ENCODE peak calls at places on chromosome X, in seven cellular contexts. One of them, this sample, is unnamed.

GRCh38 chrX:24169211-24169610 is 19.7 kb downstream of the ZFX start:
- DNase-seq in SK-N-SH: no peak
- DNase-seq in GM12878: peak; percentile 49
- DNase-seq in HepG2: no peak
- DNase-seq in T47D: no peak
- DNase-seq in H1: no peak
- DNase-seq in K562: no peak
- DNase-seq in this sample: no peak

GRCh38 chrX:103376118-103376978 is at the start of gene BEX3:
- DNase-seq in GM12878: no peak
- DNase-seq in H1: peak; percentile 56
- DNase-seq in HepG2: peak; percentile 24
- DNase-seq in K562: no peak
- DNase-seq in SK-N-SH: peak; percentile 85
- DNase-seq in T47D: peak; percentile 50
- DNase-seq in this sample: no peak

GRCh38 chrX:100363926-100364325 is 46.1 kb downstream of the PCDH19 start:
- DNase-seq in HepG2: no peak
- DNase-seq in SK-N-SH: no peak
- DNase-seq in K562: no peak
- DNase-seq in H1: no peak
- DNase-seq in GM12878: no peak
- DNase-seq in T47D: no peak
- DNase-seq in this sample: no peak

GRCh38 chrX:65871671-65872311 is 168.1 kb downstream of the VSIG4 start:
- DNase-seq in SK-N-SH: no peak
- DNase-seq in H1: peak; percentile 13
- DNase-seq in K562: peak; percentile 59
- DNase-seq in GM12878: peak; percentile 50
- DNase-seq in T47D: no peak
- DNase-seq in HepG2: peak; percentile 41
- DNase-seq in this sample: peak; percentile 67

GRCh38 chrX:116490091-116490490 is 27.3 kb upstream of the CT83 start:
- DNase-seq in H1: no peak
- DNase-seq in SK-N-SH: peak; percentile 1
- DNase-seq in K562: no peak
- DNase-seq in T47D: peak; percentile 6
- DNase-seq in HepG2: no peak
- DNase-seq in GM12878: no peak
- DNase-seq in this sample: no peak

GRCh38 chrX:25158635-25159034 is 142.9 kb upstream of the ARX start:
- DNase-seq in HepG2: no peak
- DNase-seq in K562: no peak
- DNase-seq in SK-N-SH: no peak
- DNase-seq in H1: no peak
- DNase-seq in GM12878: no peak
- DNase-seq in T47D: no peak
- DNase-seq in this sample: no peak

GRCh38 chrX:38220024-38220935 is at the start of gene SRPX:
- DNase-seq in SK-N-SH: peak; percentile 53
- DNase-seq in K562: peak; percentile 49
- DNase-seq in GM12878: no peak
- DNase-seq in H1: no peak
- DNase-seq in HepG2: no peak
- DNase-seq in T47D: peak; percentile 45
- DNase-seq in this sample: peak; percentile 41

GRCh38 chrX:150575415-150575814 is 7.0 kb downstream of the MTM1 start:
- DNase-seq in H1: no peak
- DNase-seq in T47D: no peak
- DNase-seq in HepG2: no peak
- DNase-seq in GM12878: no peak
- DNase-seq in K562: no peak
- DNase-seq in SK-N-SH: no peak
- DNase-seq in this sample: peak; percentile 72

GRCh38 chrX:40700640-40701342 is 34.6 kb downstream of the MED14 start:
- DNase-seq in SK-N-SH: no peak
- DNase-seq in GM12878: no peak
- DNase-seq in HepG2: no peak
- DNase-seq in T47D: no peak
- DNase-seq in K562: no peak
- DNase-seq in H1: no peak
- DNase-seq in this sample: no peak

GRCh38 chrX:136220535-136220934 is 30.7 kb downstream of the MAP7D3 start:
- DNase-seq in SK-N-SH: no peak
- DNase-seq in H1: no peak
- DNase-seq in GM12878: no peak
- DNase-seq in K562: no peak
- DNase-seq in T47D: no peak
- DNase-seq in HepG2: no peak
- DNase-seq in this sample: no peak

GRCh38 chrX:136067946-136068345 is 79.4 kb upstream of the FHL1 start:
- DNase-seq in T47D: no peak
- DNase-seq in SK-N-SH: no peak
- DNase-seq in GM12878: no peak
- DNase-seq in H1: no peak
- DNase-seq in K562: no peak
- DNase-seq in HepG2: no peak
- DNase-seq in this sample: no peak

GRCh38 chrX:66163447-66163846 is 600 bp upstream of the HEPH start:
- DNase-seq in K562: no peak
- DNase-seq in HepG2: no peak
- DNase-seq in SK-N-SH: no peak
- DNase-seq in GM12878: peak; percentile 9
- DNase-seq in T47D: no peak
- DNase-seq in H1: no peak
- DNase-seq in this sample: no peak

GRCh38 chrX:71282514-71283408 is 674 bp upstream of the NONO start:
- DNase-seq in T47D: no peak
- DNase-seq in HepG2: peak; percentile 29
- DNase-seq in H1: no peak
- DNase-seq in GM12878: no peak
- DNase-seq in SK-N-SH: peak; percentile 42
- DNase-seq in K562: peak; percentile 37
- DNase-seq in this sample: peak; percentile 4

DNA sequence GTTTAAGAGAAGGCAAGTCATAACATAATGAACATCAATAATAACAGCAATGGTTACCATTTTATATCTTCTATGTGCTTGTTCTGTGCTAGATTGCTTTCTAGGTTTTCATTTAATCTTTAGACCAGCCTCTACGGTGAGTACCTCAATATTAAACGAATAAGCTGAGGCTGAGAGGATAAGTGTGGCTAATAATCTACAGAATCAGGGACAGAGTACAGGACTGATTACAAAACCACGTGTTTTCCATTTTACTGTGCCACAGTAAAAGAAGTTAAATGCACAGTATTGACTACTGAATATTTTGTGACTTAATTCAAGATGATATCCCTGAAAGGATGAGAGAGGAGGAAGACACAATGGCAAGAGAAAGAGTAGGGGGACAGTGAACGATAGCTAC is 56.3 kb downstream of the HUWE1 start:
- DNase-seq in SK-N-SH: no peak
- DNase-seq in HepG2: no peak
- DNase-seq in H1: no peak
- DNase-seq in K562: no peak
- DNase-seq in T47D: no peak
- DNase-seq in GM12878: no peak
- DNase-seq in this sample: no peak
- TF ChIP-seq JUND in SK-N-SH: no peak
- TF ChIP-seq JUND in HepG2: no peak
- TF ChIP-seq JUND in H1: no peak
- TF ChIP-seq JUND in K562: no peak
- TF ChIP-seq JUND in T47D: no peak
- TF ChIP-seq JUND in GM12878: no peak
- TF ChIP-seq JUND in this sample: no peak

GRCh38 chrX:1108451-1109445 is 103.7 kb downstream of the CRLF2 start:
- DNase-seq in GM12878: no peak
- DNase-seq in K562: no peak
- DNase-seq in H1: no peak
- DNase-seq in HepG2: no peak
- DNase-seq in T47D: no peak
- DNase-seq in SK-N-SH: no peak
- DNase-seq in this sample: no peak

GRCh38 chrX:1106478-1107210 is 105.8 kb downstream of the CRLF2 start:
- DNase-seq in SK-N-SH: no peak
- DNase-seq in T47D: no peak
- DNase-seq in HepG2: no peak
- DNase-seq in K562: no peak
- DNase-seq in GM12878: no peak
- DNase-seq in H1: no peak
- DNase-seq in this sample: no peak

GRCh38 chrX:1112321-1112720 is 100.1 kb downstream of the CRLF2 start:
- DNase-seq in SK-N-SH: no peak
- DNase-seq in GM12878: no peak
- DNase-seq in T47D: no peak
- DNase-seq in HepG2: no peak
- DNase-seq in H1: no peak
- DNase-seq in K562: no peak
- DNase-seq in this sample: no peak

GRCh38 chrX:1109580-1110119 is 102.8 kb downstream of the CRLF2 start:
- DNase-seq in SK-N-SH: no peak
- DNase-seq in GM12878: no peak
- DNase-seq in K562: no peak
- DNase-seq in HepG2: no peak
- DNase-seq in T47D: no peak
- DNase-seq in H1: no peak
- DNase-seq in this sample: no peak

DNA sequence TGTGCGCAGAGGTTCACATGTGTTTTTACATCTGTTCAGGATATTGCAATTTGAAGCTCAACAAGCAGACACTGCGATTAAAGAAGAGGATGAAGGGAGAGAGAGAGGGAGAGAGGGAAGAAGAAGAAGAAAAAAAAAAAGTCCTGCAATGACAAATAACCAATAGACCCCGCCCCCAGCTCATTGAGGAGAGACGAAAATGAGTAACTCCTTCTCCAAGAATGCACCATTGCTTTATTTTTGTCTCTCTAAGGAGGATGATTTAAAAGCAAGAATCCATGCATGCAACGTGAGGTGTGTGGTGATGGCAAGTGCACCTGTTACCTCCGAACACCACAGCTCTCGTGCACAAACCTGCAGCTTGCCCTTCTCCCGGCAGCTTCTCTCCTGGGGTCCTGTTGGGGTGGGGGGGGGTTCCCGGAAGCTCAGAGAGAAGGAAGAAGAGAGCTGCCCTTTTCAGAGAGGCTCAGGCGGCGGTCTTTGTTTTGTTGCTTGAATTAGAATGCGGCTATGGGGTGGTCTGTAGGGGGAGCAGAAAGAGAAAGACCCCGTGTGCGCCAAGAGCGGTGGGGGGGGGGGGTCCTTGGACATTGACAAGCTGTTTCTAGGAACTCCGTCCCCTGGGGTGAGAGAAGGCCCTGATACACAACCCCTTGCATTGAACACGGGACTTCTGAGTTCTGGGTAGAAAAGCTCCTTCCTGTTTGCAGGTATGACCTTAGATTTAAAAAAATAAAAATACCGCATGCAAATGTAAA is 100.7 kb downstream of the CRLF2 start:
- DNase-seq in K562: no peak
- DNase-seq in T47D: no peak
- DNase-seq in GM12878: no peak
- DNase-seq in SK-N-SH: no peak
- DNase-seq in HepG2: no peak
- DNase-seq in H1: peak; percentile 70
- DNase-seq in this sample: no peak
- TF ChIP-seq JUND in K562: no peak
- TF ChIP-seq JUND in T47D: no peak
- TF ChIP-seq JUND in GM12878: no peak
- TF ChIP-seq JUND in SK-N-SH: no peak
- TF ChIP-seq JUND in HepG2: no peak
- TF ChIP-seq JUND in H1: no peak
- TF ChIP-seq JUND in this sample: no peak

DNA sequence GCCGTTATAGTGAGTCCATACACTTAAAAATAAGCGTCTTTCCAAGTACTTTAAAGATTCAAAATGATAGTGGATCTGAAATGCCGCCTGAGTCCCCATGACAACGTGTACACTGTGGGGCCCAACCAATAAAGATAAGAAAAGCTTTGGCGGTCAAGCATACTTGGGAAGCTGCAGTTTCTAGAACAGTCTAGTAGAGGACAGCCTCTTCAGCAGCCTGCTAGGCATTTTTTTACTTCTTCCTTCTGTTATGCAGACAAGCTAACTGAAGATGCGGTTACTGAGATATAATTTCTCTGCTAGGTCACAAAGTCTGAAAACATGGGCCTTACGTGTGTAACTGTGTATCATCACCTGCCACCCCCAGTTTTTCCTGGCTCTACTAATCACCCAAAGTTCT is 402 bp upstream of the UPRT start:
- DNase-seq in T47D: no peak
- DNase-seq in H1: no peak
- DNase-seq in K562: peak; percentile 17
- DNase-seq in GM12878: no peak
- DNase-seq in SK-N-SH: no peak
- DNase-seq in HepG2: no peak
- DNase-seq in this sample: no peak
- TF ChIP-seq JUND in T47D: no peak
- TF ChIP-seq JUND in H1: no peak
- TF ChIP-seq JUND in K562: no peak
- TF ChIP-seq JUND in GM12878: no peak
- TF ChIP-seq JUND in SK-N-SH: no peak
- TF ChIP-seq JUND in HepG2: no peak
- TF ChIP-seq JUND in this sample: no peak

DNA sequence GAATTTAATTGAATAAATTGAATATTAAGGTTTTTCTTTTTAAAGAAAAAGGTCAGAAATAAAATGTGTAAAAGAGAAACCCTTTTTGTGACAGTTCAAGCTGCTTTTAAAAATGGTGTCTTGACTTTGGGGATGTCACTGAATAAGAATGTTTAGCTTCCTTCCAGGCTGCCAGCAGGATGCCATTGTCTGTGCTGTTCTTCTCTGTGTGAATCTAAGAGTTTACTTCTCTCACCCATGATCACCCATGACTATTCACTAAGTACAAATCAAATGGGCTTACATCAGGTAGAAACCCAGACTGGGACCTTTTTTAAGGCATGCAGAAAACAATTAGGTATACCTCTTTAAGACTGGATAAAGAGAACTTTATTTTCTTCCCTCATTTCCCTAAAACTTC is 115.3 kb downstream of the DACH2 start:
- DNase-seq in HepG2: no peak
- DNase-seq in H1: peak; percentile 10
- DNase-seq in GM12878: no peak
- DNase-seq in K562: no peak
- DNase-seq in SK-N-SH: no peak
- DNase-seq in T47D: no peak
- DNase-seq in this sample: no peak
- TF ChIP-seq JUND in HepG2: no peak
- TF ChIP-seq JUND in H1: no peak
- TF ChIP-seq JUND in GM12878: no peak
- TF ChIP-seq JUND in K562: no peak
- TF ChIP-seq JUND in SK-N-SH: no peak
- TF ChIP-seq JUND in T47D: no peak
- TF ChIP-seq JUND in this sample: no peak